ENCODE peak calls at places on chromosomes 1 and 21, in nine cellular contexts. X is A673, D is lung, M is IMR-90, F is uterus, N is A549, V is HCT116, R is thoracic aorta, K is psoas muscle. Y is an unnamed sample. For H3K4me1, the result is how much of the 10 kb centered on the place peaks cover.

GRCh38 chr1:186841599-186841998 is 12.8 kb downstream of the PLA2G4A start:
- DNase-seq in X (no peak), D (no peak), M (peak), F (no peak), N (no peak), V (no peak), R (no peak), K (no peak), Y (no peak)

GRCh38 chr21:34526236-34526617 is 14.2 kb upstream of the KCNE1 start:
- DNase-seq in X (peak), D (no peak), M (no peak), F (no peak), N (no peak), V (no peak), R (no peak), K (no peak), Y (no peak)

GRCh38 chr1:209642817-209643216 is 9.4 kb downstream of the LAMB3 start:
- DNase-seq in X (no peak), D (no peak), M (no peak), F (no peak), N (no peak), V (no peak), R (no peak), K (no peak), Y (no peak)

GRCh38 chr1:50108497-50109073 is at the start of gene ELAVL4:
- DNase-seq in X (peak), D (no peak), M (no peak), F (no peak), N (no peak), V (no peak), R (no peak), K (no peak), Y (no peak)

GRCh38 chr1:229027622-229028182 is 243.2 kb upstream of the RAB4A start:
- DNase-seq in X (peak), D (peak), M (peak), F (peak), N (no peak), V (no peak), R (no peak), K (peak), Y (peak)

GRCh38 chr1:89041055-89041707 is 18.5 kb upstream of the GBP3 start:
- DNase-seq in X (no peak), D (no peak), M (peak), F (no peak), N (no peak), V (no peak), R (no peak), K (no peak), Y (no peak)

GRCh38 chr1:229271448-229272120 is 673 bp downstream of the RAB4A start:
- DNase-seq in X (peak), D (no peak), M (peak), F (no peak), N (peak), V (no peak), R (no peak), K (no peak), Y (no peak)

GRCh38 chr1:156859523-156860112 is 701 bp upstream of the INSRR start:
- DNase-seq in X (no peak), D (no peak), M (no peak), F (no peak), N (peak), V (no peak), R (no peak), K (no peak), Y (no peak)

GRCh38 chr1:39063191-39063590 is 37.0 kb downstream of the NDUFS5 start:
- DNase-seq in X (no peak), D (no peak), M (no peak), F (no peak), N (no peak), V (no peak), R (no peak), K (no peak), Y (no peak)

GRCh38 chr1:178944729-178945128 is 73.9 kb upstream of the ANGPTL1 start:
- DNase-seq in X (no peak), D (no peak), M (no peak), F (no peak), N (no peak), V (no peak), R (no peak), K (no peak), Y (peak)

GRCh38 chr1:178945763-178946266 is 74.9 kb upstream of the ANGPTL1 start:
- DNase-seq in X (no peak), D (no peak), M (peak), F (peak), N (no peak), V (no peak), R (no peak), K (no peak), Y (no peak)

GRCh38 chr1:178946855-178947687 is 76.2 kb upstream of the ANGPTL1 start:
- DNase-seq in X (no peak), D (no peak), M (no peak), F (no peak), N (no peak), V (no peak), R (no peak), K (no peak), Y (peak)

GRCh38 chr1:178947688-178948003 is 76.8 kb upstream of the ANGPTL1 start:
- DNase-seq in X (no peak), D (no peak), M (no peak), F (no peak), N (no peak), V (no peak), R (no peak), K (no peak), Y (peak)

DNA sequence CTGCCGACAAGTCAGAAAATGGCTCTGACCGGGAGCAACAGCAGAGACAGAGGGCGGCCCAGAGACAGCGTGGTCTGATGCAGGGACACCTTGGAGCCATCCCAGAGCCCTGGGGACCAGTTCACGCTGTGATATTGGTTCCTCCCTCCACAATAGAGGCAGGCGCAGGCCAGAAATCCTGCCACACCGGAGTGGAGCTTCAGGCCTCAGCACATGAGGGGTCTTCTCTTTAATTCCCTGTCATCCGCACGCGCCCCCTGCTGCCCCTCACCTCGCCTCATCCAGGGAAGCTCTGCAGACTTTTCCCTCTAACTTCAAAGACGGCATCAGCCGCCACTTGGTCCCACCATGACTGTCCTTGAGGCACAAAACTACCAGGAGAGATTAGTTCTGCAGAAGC is 75.5 kb upstream of the ANGPTL1 start:
- DNase-seq in X (no peak), D (no peak), M (no peak), F (no peak), N (no peak), V (no peak), R (no peak), K (no peak), Y (no peak)
- H3K4me3 ChIP-seq in X (no peak), D (no peak), M (no peak), F (no peak), N (no peak), V (no peak), R (no peak), K (no peak), Y (no peak)

GRCh38 chr1:80919426-80919825 is 881.3 kb upstream of the ADGRL2 start:
- DNase-seq in X (no peak), D (no peak), M (no peak), F (no peak), N (no peak), V (no peak), R (no peak), K (no peak), Y (no peak)

GRCh38 chr1:80917826-80918225 is 882.9 kb upstream of the ADGRL2 start:
- DNase-seq in X (no peak), D (no peak), M (no peak), F (no peak), N (no peak), V (no peak), R (no peak), K (no peak), Y (no peak)

GRCh38 chr1:80918365-80918764 is 882.4 kb upstream of the ADGRL2 start:
- DNase-seq in X (no peak), D (no peak), M (peak), F (no peak), N (no peak), V (no peak), R (no peak), K (no peak), Y (no peak)

GRCh38 chr1:80915491-80915890 is 885.2 kb upstream of the ADGRL2 start:
- DNase-seq in X (no peak), D (no peak), M (no peak), F (no peak), N (no peak), V (no peak), R (no peak), K (no peak), Y (no peak)

DNA sequence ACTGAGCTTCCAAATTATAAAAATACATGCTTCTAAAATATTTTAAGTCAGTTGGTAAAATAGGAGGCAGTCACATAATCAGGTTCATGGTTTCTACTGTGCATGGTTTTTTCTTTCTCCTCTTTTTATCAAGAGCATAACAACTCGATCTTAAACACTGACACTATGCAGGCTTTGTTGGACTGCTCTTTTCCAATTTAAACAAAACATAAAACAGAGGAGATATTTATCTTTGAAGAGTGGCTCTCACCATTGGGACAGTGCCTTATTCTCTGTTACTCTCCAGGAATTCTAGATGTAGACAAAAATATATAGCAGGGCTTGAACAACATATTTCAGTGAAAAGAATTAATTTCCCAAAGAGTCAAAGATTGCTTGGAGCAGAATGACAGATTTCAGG is 883.5 kb upstream of the ADGRL2 start:
- DNase-seq in X (no peak), D (no peak), M (no peak), F (no peak), N (no peak), V (no peak), R (no peak), K (no peak), Y (no peak)
- H3K27ac ChIP-seq in X (no peak), D (no peak), M (no peak), F (no peak), N (no peak), V (no peak), R (no peak), K (no peak), Y (no peak)

GRCh38 chr1:164614316-164614715 is 55.3 kb downstream of the PBX1 start:
- DNase-seq in X (no peak), D (no peak), M (no peak), F (no peak), N (no peak), V (no peak), R (no peak), K (no peak), Y (no peak)
- H3K4me1 ChIP-seq in X (under half), D (under half), M (under half), F (under half), N (half or more), V (under half), R (under half), K (half or more), Y (half or more)

GRCh38 chr1:82160036-82160435 is 359.3 kb downstream of the ADGRL2 start:
- DNase-seq in X (no peak), D (no peak), M (peak), F (no peak), N (peak), V (no peak), R (no peak), K (no peak), Y (no peak)

GRCh38 chr1:82160903-82161302 is 360.2 kb downstream of the ADGRL2 start:
- DNase-seq in X (no peak), D (no peak), M (no peak), F (no peak), N (no peak), V (no peak), R (no peak), K (no peak), Y (no peak)

GRCh38 chr1:82165304-82165703 is 364.6 kb downstream of the ADGRL2 start:
- DNase-seq in X (no peak), D (no peak), M (no peak), F (no peak), N (no peak), V (no peak), R (no peak), K (no peak), Y (no peak)

GRCh38 chr1:82162526-82163420 is 362.0 kb downstream of the ADGRL2 start:
- DNase-seq in X (no peak), D (no peak), M (no peak), F (no peak), N (peak), V (no peak), R (no peak), K (no peak), Y (no peak)

GRCh38 chr1:82161651-82162238 is 361.0 kb downstream of the ADGRL2 start:
- DNase-seq in X (peak), D (no peak), M (no peak), F (no peak), N (no peak), V (no peak), R (no peak), K (no peak), Y (no peak)
- H3K4me3 ChIP-seq in X (peak), D (no peak), M (no peak), F (peak), N (no peak), V (no peak), R (peak), K (peak), Y (peak)

DNA sequence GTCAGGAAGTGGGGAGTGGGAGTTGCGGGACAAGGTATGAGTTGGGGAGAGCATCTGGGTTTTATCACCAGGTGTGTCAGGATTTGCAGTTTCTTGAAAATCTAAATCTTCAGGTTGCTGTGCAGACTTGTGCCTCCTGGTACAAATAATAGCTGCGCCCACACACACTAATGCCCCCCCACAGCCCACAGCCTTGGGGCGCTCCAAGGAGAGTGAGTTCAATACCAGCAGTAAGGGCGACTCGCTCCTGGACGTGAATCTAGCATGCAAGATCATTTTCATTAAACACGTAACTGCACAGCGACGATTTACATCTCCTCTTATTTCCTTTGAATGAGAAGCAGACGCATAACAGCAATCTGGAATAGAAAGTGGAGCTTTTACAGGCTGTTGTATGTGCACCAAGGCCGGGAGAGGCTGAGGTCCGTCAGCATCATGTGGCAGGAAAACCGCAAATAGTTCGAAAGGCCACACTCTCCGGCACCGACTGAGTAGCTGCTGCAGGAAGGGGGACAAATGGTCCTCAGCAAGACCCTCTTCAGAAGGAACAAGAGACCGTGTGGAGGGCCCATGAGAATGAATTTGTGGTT is 439.6 kb downstream of the SMYD3 start:
- DNase-seq in X (no peak), D (no peak), M (peak), F (no peak), N (no peak), V (no peak), R (no peak), K (no peak), Y (no peak)
- H3K27ac ChIP-seq in X (no peak), D (no peak), M (no peak), F (no peak), N (no peak), V (no peak), R (no peak), K (no peak), Y (no peak)

DNA sequence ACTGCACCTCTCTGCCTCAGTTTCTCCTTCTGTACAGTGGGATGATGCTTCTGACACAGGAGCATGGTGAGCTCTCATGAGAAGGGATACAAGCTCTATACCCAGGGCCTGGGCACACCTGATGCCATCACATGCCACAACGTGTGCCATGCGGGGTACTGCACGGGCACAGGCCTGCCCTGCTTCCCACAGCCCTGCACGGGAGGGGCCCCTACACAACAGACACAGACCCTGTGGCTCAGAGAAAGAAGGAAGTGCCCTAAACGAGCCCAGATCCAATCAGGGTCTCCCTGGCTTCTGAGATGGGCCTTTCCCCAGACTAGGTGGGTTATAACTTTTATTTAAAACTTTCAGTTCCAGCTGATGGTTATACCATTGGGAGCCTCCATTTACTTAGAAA is 24.6 kb downstream of the C2CD2 start:
- DNase-seq in X (no peak), D (no peak), M (no peak), F (no peak), N (no peak), V (no peak), R (no peak), K (no peak), Y (no peak)
- H3K4me1 ChIP-seq in X (under half), D (under half), M (under half), F (under half), N (under half), V (under half), R (under half), K (under half), Y (half or more)

DNA sequence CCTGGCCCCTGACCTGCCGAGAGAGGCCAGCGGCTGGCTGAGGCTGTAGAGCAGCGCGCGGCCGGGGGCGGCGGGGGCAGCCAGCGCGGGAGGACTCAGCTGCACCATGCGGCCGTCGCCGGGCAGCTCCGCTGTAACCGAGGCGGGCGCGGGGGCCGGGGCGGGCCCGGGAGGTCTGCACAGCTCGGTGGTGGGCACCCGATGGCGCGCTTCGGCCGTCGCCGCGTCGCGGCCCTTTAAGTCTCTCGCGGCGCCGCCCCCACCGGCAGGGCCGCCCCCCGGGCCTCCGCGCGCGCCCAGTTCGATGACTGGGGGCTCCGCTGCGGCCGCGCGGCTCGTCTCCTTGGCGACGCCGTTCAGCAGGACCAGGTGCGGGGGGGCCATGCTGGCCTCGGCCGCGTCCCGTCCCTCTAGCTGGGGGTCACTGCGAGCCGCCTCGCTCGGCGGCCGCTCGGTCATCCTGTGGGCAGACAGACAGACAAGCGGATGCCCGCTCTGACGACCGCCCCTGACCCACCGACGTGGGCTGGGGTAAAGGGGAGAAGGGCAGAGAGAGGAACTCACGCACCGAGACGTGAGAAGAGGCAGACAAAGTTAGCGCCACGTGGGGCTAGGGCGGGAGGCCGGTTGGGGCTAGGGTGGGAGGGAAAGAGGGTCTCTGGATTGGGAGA is 6.5 kb downstream of the TAL1 start:
- DNase-seq in X (no peak), D (no peak), M (no peak), F (peak), N (no peak), V (no peak), R (no peak), K (no peak), Y (no peak)
- H3K4me3 ChIP-seq in X (peak), D (no peak), M (no peak), F (no peak), N (peak), V (no peak), R (peak), K (peak), Y (peak)

Y was measured in tibial artery.